ENCODE peak calls at places on chromosomes 4 and X, in four cellular contexts. One of them, this sample, is unnamed.
A peak's percentile ranks its signal among the peaks of the same experiment; 100 is the strongest.

GRCh38 chrX:36462142-36462541 is 542.6 kb downstream of the CFAP47 start:
- DNase-seq in WTC11: no peak
- DNase-seq in renal cortical epithelial cell: no peak
- DNase-seq in stimulated activated CD8-positive, alpha-beta memory T cell treated with anti-CD3 and anti-CD28 coated beads, Interleukin-7, amount 100 ng/mL, for 1 hour: no peak
- DNase-seq in this sample: no peak

GRCh38 chr4:48360285-48360965 is 19.1 kb downstream of the SLAIN2 start:
- DNase-seq in WTC11: no peak
- DNase-seq in renal cortical epithelial cell: peak; percentile 82
- DNase-seq in stimulated activated CD8-positive, alpha-beta memory T cell treated with anti-CD3 and anti-CD28 coated beads, Interleukin-7, amount 100 ng/mL, for 1 hour: no peak
- DNase-seq in this sample: no peak

GRCh38 chr4:55008166-55009056 is 117.0 kb downstream of the KDR start:
- DNase-seq in WTC11: peak; percentile 60
- DNase-seq in renal cortical epithelial cell: no peak
- DNase-seq in stimulated activated CD8-positive, alpha-beta memory T cell treated with anti-CD3 and anti-CD28 coated beads, Interleukin-7, amount 100 ng/mL, for 1 hour: no peak
- DNase-seq in this sample: no peak

GRCh38 chrX:119236599-119237525 is 777 bp downstream of the PGRMC1 start:
- DNase-seq in WTC11: peak; percentile 12
- DNase-seq in renal cortical epithelial cell: peak; percentile 37
- DNase-seq in stimulated activated CD8-positive, alpha-beta memory T cell treated with anti-CD3 and anti-CD28 coated beads, Interleukin-7, amount 100 ng/mL, for 1 hour: peak; percentile 0
- DNase-seq in this sample: no peak

GRCh38 chr4:159006202-159006601 is 96.7 kb upstream of the RAPGEF2 start:
- DNase-seq in WTC11: no peak
- DNase-seq in renal cortical epithelial cell: peak; percentile 83
- DNase-seq in stimulated activated CD8-positive, alpha-beta memory T cell treated with anti-CD3 and anti-CD28 coated beads, Interleukin-7, amount 100 ng/mL, for 1 hour: no peak
- DNase-seq in this sample: no peak

GRCh38 chrX:115679460-115679859 is 118.5 kb downstream of the PLS3 start:
- DNase-seq in WTC11: no peak
- DNase-seq in renal cortical epithelial cell: peak; percentile 12
- DNase-seq in stimulated activated CD8-positive, alpha-beta memory T cell treated with anti-CD3 and anti-CD28 coated beads, Interleukin-7, amount 100 ng/mL, for 1 hour: no peak
- DNase-seq in this sample: no peak

GRCh38 chr4:102580463-102580842 is 79.3 kb downstream of the NFKB1 start:
- DNase-seq in WTC11: no peak
- DNase-seq in renal cortical epithelial cell: no peak
- DNase-seq in stimulated activated CD8-positive, alpha-beta memory T cell treated with anti-CD3 and anti-CD28 coated beads, Interleukin-7, amount 100 ng/mL, for 1 hour: no peak
- DNase-seq in this sample: no peak

GRCh38 chrX:150933945-150934350 is 35.5 kb upstream of the CD99L2 start:
- DNase-seq in WTC11: no peak
- DNase-seq in renal cortical epithelial cell: no peak
- DNase-seq in stimulated activated CD8-positive, alpha-beta memory T cell treated with anti-CD3 and anti-CD28 coated beads, Interleukin-7, amount 100 ng/mL, for 1 hour: no peak
- DNase-seq in this sample: no peak

GRCh38 chr4:84215218-84215617 is 283.9 kb downstream of the NKX6-1 start:
- DNase-seq in WTC11: no peak
- DNase-seq in renal cortical epithelial cell: no peak
- DNase-seq in stimulated activated CD8-positive, alpha-beta memory T cell treated with anti-CD3 and anti-CD28 coated beads, Interleukin-7, amount 100 ng/mL, for 1 hour: no peak
- DNase-seq in this sample: no peak

GRCh38 chr4:89196056-89196674 is 84.8 kb downstream of the TIGD2 start:
- DNase-seq in WTC11: no peak
- DNase-seq in renal cortical epithelial cell: peak; percentile 59
- DNase-seq in stimulated activated CD8-positive, alpha-beta memory T cell treated with anti-CD3 and anti-CD28 coated beads, Interleukin-7, amount 100 ng/mL, for 1 hour: no peak
- DNase-seq in this sample: no peak

GRCh38 chrX:115902995-115903394 is 267.5 kb upstream of the AGTR2 start:
- DNase-seq in WTC11: no peak
- DNase-seq in renal cortical epithelial cell: no peak
- DNase-seq in stimulated activated CD8-positive, alpha-beta memory T cell treated with anti-CD3 and anti-CD28 coated beads, Interleukin-7, amount 100 ng/mL, for 1 hour: no peak
- DNase-seq in this sample: no peak

GRCh38 chrX:151902813-151903591 is 9.7 kb upstream of the MAGEA4 start:
- DNase-seq in WTC11: no peak
- DNase-seq in renal cortical epithelial cell: peak; percentile 70
- DNase-seq in stimulated activated CD8-positive, alpha-beta memory T cell treated with anti-CD3 and anti-CD28 coated beads, Interleukin-7, amount 100 ng/mL, for 1 hour: no peak
- DNase-seq in this sample: no peak

GRCh38 chrX:38513087-38513742 is 48.1 kb upstream of the TSPAN7 start:
- DNase-seq in WTC11: no peak
- DNase-seq in renal cortical epithelial cell: peak; percentile 42
- DNase-seq in stimulated activated CD8-positive, alpha-beta memory T cell treated with anti-CD3 and anti-CD28 coated beads, Interleukin-7, amount 100 ng/mL, for 1 hour: no peak
- DNase-seq in this sample: no peak

GRCh38 chrX:41029332-41029731 is 55.9 kb upstream of the USP9X start:
- DNase-seq in WTC11: no peak
- DNase-seq in renal cortical epithelial cell: no peak
- DNase-seq in stimulated activated CD8-positive, alpha-beta memory T cell treated with anti-CD3 and anti-CD28 coated beads, Interleukin-7, amount 100 ng/mL, for 1 hour: no peak
- DNase-seq in this sample: no peak

GRCh38 chrX:6002056-6002455 is 226.6 kb downstream of the NLGN4X start:
- DNase-seq in WTC11: no peak
- DNase-seq in renal cortical epithelial cell: no peak
- DNase-seq in stimulated activated CD8-positive, alpha-beta memory T cell treated with anti-CD3 and anti-CD28 coated beads, Interleukin-7, amount 100 ng/mL, for 1 hour: no peak
- DNase-seq in this sample: no peak

GRCh38 chr4:139720806-139721205 is 55.2 kb downstream of the MGST2 start:
- DNase-seq in WTC11: no peak
- DNase-seq in renal cortical epithelial cell: no peak
- DNase-seq in stimulated activated CD8-positive, alpha-beta memory T cell treated with anti-CD3 and anti-CD28 coated beads, Interleukin-7, amount 100 ng/mL, for 1 hour: no peak
- DNase-seq in this sample: no peak

GRCh38 chrX:154040307-154040756 is 20.6 kb upstream of the IRAK1 start:
- DNase-seq in WTC11: no peak
- DNase-seq in renal cortical epithelial cell: peak; percentile 49
- DNase-seq in stimulated activated CD8-positive, alpha-beta memory T cell treated with anti-CD3 and anti-CD28 coated beads, Interleukin-7, amount 100 ng/mL, for 1 hour: no peak
- DNase-seq in this sample: no peak

GRCh38 chr4:150021483-150021882 is 56.8 kb upstream of the DCLK2 start:
- DNase-seq in WTC11: no peak
- DNase-seq in renal cortical epithelial cell: no peak
- DNase-seq in stimulated activated CD8-positive, alpha-beta memory T cell treated with anti-CD3 and anti-CD28 coated beads, Interleukin-7, amount 100 ng/mL, for 1 hour: no peak
- DNase-seq in this sample: no peak

GRCh38 chr4:143558823-143559756 is 45.6 kb downstream of the SMARCA5 start:
- DNase-seq in WTC11: peak; percentile 86
- DNase-seq in renal cortical epithelial cell: peak; percentile 68
- DNase-seq in stimulated activated CD8-positive, alpha-beta memory T cell treated with anti-CD3 and anti-CD28 coated beads, Interleukin-7, amount 100 ng/mL, for 1 hour: peak; percentile 48
- DNase-seq in this sample: peak; percentile 53

GRCh38 chr4:55931833-55932232 is 16.9 kb upstream of the CEP135 start:
- DNase-seq in WTC11: no peak
- DNase-seq in renal cortical epithelial cell: no peak
- DNase-seq in stimulated activated CD8-positive, alpha-beta memory T cell treated with anti-CD3 and anti-CD28 coated beads, Interleukin-7, amount 100 ng/mL, for 1 hour: no peak
- DNase-seq in this sample: no peak

GRCh38 chr4:184961693-184962092 is 56.6 kb upstream of the HELT start:
- DNase-seq in WTC11: peak; percentile 49
- DNase-seq in renal cortical epithelial cell: no peak
- DNase-seq in stimulated activated CD8-positive, alpha-beta memory T cell treated with anti-CD3 and anti-CD28 coated beads, Interleukin-7, amount 100 ng/mL, for 1 hour: no peak
- DNase-seq in this sample: no peak

GRCh38 chrX:103464071-103464773 is 55.1 kb downstream of the RAB40A start:
- DNase-seq in WTC11: peak; percentile 21
- DNase-seq in renal cortical epithelial cell: peak; percentile 40
- DNase-seq in stimulated activated CD8-positive, alpha-beta memory T cell treated with anti-CD3 and anti-CD28 coated beads, Interleukin-7, amount 100 ng/mL, for 1 hour: no peak
- DNase-seq in this sample: no peak

GRCh38 chr4:122003335-122003734 is 51.5 kb upstream of the TRPC3 start:
- DNase-seq in WTC11: peak; percentile 58
- DNase-seq in renal cortical epithelial cell: no peak
- DNase-seq in stimulated activated CD8-positive, alpha-beta memory T cell treated with anti-CD3 and anti-CD28 coated beads, Interleukin-7, amount 100 ng/mL, for 1 hour: no peak
- DNase-seq in this sample: no peak

This sample was measured in natural killer cell.